ENCODE peak calls at places on chromosomes 7 and 10, in six cellular contexts. F is Ammon's horn; O is stromal cell of bone marrow; M is nucleus accumbens; Z is activated CD8-positive, alpha-beta memory T cell treated with anti-CD3 and anti-CD28 coated beads for 24 hours; L is caudate nucleus. H is an unnamed sample.

GRCh38 chr7:33905389-33906032 is at the start of gene BMPER:
- DNase-seq in F (peak; percentile 14), O (no peak), M (peak; percentile 33), Z (no peak), L (peak; percentile 35), H (peak; percentile 21)

GRCh38 chr10:101631821-101632475 is 43.8 kb downstream of the DPCD start:
- DNase-seq in F (no peak), O (no peak), M (no peak), Z (no peak), L (no peak), H (no peak)

GRCh38 chr10:18594574-18595156 is 56.7 kb downstream of the NSUN6 start:
- DNase-seq in F (no peak), O (no peak), M (no peak), Z (no peak), L (no peak), H (no peak)

GRCh38 chr7:129257168-129257567 is 32.3 kb downstream of the AHCYL2 start:
- DNase-seq in F (no peak), O (no peak), M (no peak), Z (no peak), L (no peak), H (no peak)

GRCh38 chr10:88693392-88694020 is 12.5 kb upstream of the LIPK start:
- DNase-seq in F (peak; percentile 5), O (no peak), M (no peak), Z (no peak), L (no peak), H (peak; percentile 1)

GRCh38 chr10:58253184-58253583 is 14.5 kb downstream of the IPMK start:
- DNase-seq in F (no peak), O (no peak), M (no peak), Z (no peak), L (no peak), H (no peak)

GRCh38 chr7:147305827-147306226 is 1189.2 kb downstream of the CNTNAP2 start:
- DNase-seq in F (no peak), O (no peak), M (no peak), Z (no peak), L (no peak), H (no peak)

GRCh38 chr7:138092486-138093028 is 16.3 kb downstream of the AKR1D1 start:
- DNase-seq in F (no peak), O (no peak), M (no peak), Z (no peak), L (no peak), H (no peak)

GRCh38 chr7:112422842-112423496 is 27.3 kb upstream of the IFRD1 start:
- DNase-seq in F (peak; percentile 73), O (peak; percentile 91), M (no peak), Z (peak; percentile 58), L (no peak), H (peak; percentile 39)

GRCh38 chr7:158662610-158663427 is 41.8 kb downstream of the NCAPG2 start:
- DNase-seq in F (peak; percentile 13), O (no peak), M (no peak), Z (no peak), L (no peak), H (no peak)

GRCh38 chr10:2111936-2112335 is 374.6 kb upstream of the ADARB2 start:
- DNase-seq in F (no peak), O (no peak), M (no peak), Z (no peak), L (no peak), H (no peak)

GRCh38 chr7:127730658-127731276 is 78.8 kb downstream of the SND1 start:
- DNase-seq in F (no peak), O (no peak), M (no peak), Z (no peak), L (no peak), H (no peak)

GRCh38 chr7:70506463-70506862 is 625.5 kb upstream of the GALNT17 start:
- DNase-seq in F (peak; percentile 30), O (no peak), M (no peak), Z (no peak), L (no peak), H (no peak)

GRCh38 chr7:9307131-9307530 is 873.7 kb downstream of the NXPH1 start:
- DNase-seq in F (no peak), O (no peak), M (no peak), Z (no peak), L (no peak), H (peak; percentile 41)

H was measured in putamen.